ENCODE peak calls at places on chromosomes 4 and X, in six cellular contexts. O is IMR-90, N is trophoblast cell, M is H9, H is H1, W is mesenchymal stem cell. R is an unnamed sample.

GRCh38 chr4:155708782-155709181 is 42.1 kb downstream of the GUCY1A1 start:
- DNase-seq in M (no peak), H (no peak), O (no peak), W (no peak), N (no peak), R (no peak)

GRCh38 chr4:89586864-89587263 is 250.1 kb downstream of the SNCA start:
- DNase-seq in W (peak), M (no peak), O (peak), N (peak), H (no peak), R (no peak)

GRCh38 chrX:17968367-17968766 is 107.3 kb upstream of the RAI2 start:
- DNase-seq in N (no peak), M (no peak), O (no peak), H (no peak), W (no peak), R (no peak)

GRCh38 chrX:8849462-8849861 is 48.3 kb upstream of the FAM9A start:
- DNase-seq in N (no peak), O (peak), M (no peak), W (no peak), H (no peak), R (no peak)

GRCh38 chr4:93776386-93777080 is 52.0 kb upstream of the ATOH1 start:
- DNase-seq in N (no peak), M (no peak), O (peak), H (no peak), W (no peak), R (no peak)

GRCh38 chr4:164959896-164960295 is 17.6 kb downstream of the TRIM61 start:
- DNase-seq in W (no peak), M (no peak), N (peak), H (no peak), O (peak), R (no peak)

GRCh38 chr4:168409089-168409801 is 71.0 kb downstream of the DDX60L start:
- DNase-seq in N (no peak), W (peak), O (peak), M (no peak), H (no peak), R (no peak)

GRCh38 chr4:146643812-146644401 is 5.2 kb downstream of the POU4F2 start:
- DNase-seq in M (no peak), N (peak), O (peak), H (no peak), W (peak), R (peak)

GRCh38 chr4:31379364-31379763 is 659.2 kb downstream of the PCDH7 start:
- DNase-seq in W (no peak), H (no peak), O (no peak), N (no peak), M (no peak), R (no peak)

GRCh38 chr4:70240192-70240591 is 2.2 kb upstream of the CSN3 start:
- DNase-seq in H (no peak), N (peak), W (peak), O (peak), M (no peak), R (no peak)

GRCh38 chr4:185286571-185286970 is 77.2 kb downstream of the SNX25 start:
- DNase-seq in M (no peak), N (no peak), W (no peak), O (peak), H (no peak), R (no peak)

GRCh38 chrX:129833153-129834004 is 10.3 kb downstream of the ZDHHC9 start:
- DNase-seq in H (no peak), N (peak), M (no peak), W (peak), O (peak), R (no peak)

GRCh38 chr4:122469457-122469856 is 12.9 kb upstream of the IL2 start:
- DNase-seq in M (no peak), W (no peak), H (no peak), O (no peak), N (no peak), R (no peak)

GRCh38 chr4:183106839-183107238 is 7.8 kb downstream of the WWC2 start:
- DNase-seq in H (no peak), W (peak), M (no peak), N (no peak), O (peak), R (no peak)

GRCh38 chr4:156983366-156983765 is 11.8 kb upstream of the PDGFC start:
- DNase-seq in M (no peak), O (peak), W (no peak), H (no peak), N (peak), R (no peak)

GRCh38 chr4:148017801-148018200 is 285.9 kb downstream of the ARHGAP10 start:
- DNase-seq in N (peak), W (no peak), O (no peak), M (no peak), H (no peak), R (no peak)

GRCh38 chr4:161457906-161458305 is 705.9 kb downstream of the FSTL5 start:
- DNase-seq in M (no peak), W (no peak), N (no peak), O (no peak), H (no peak), R (no peak)

GRCh38 chr4:67201334-67201733 is 344.0 kb downstream of the CENPC start:
- DNase-seq in H (no peak), W (no peak), N (no peak), O (no peak), M (no peak), R (no peak)
- H3K14ac ChIP-seq in H (no peak), W (no peak), N (no peak), O (no peak), M (no peak), R (no peak)

GRCh38 chrX:136597356-136597755 is 50.6 kb upstream of the CD40LG start:
- DNase-seq in M (no peak), O (no peak), H (no peak), N (no peak), W (no peak), R (no peak)

GRCh38 chrX:136597954-136598353 is 50.0 kb upstream of the CD40LG start:
- DNase-seq in N (no peak), O (no peak), H (no peak), M (no peak), W (no peak), R (no peak)

GRCh38 chrX:136600059-136600458 is 47.9 kb upstream of the CD40LG start:
- DNase-seq in O (no peak), N (no peak), H (no peak), M (no peak), W (no peak), R (no peak)

GRCh38 chrX:136598631-136599030 is 49.3 kb upstream of the CD40LG start:
- DNase-seq in N (no peak), H (no peak), W (no peak), M (no peak), O (no peak), R (no peak)
- H3K4ac ChIP-seq in N (no peak), H (no peak), W (no peak), M (no peak), O (no peak), R (no peak)

GRCh38 chr4:103375278-103375677 is 177.1 kb upstream of the CENPE start:
- DNase-seq in W (no peak), O (peak), H (no peak), M (no peak), N (no peak), R (no peak)
- H3K14ac ChIP-seq in W (no peak), O (no peak), H (no peak), M (no peak), N (no peak), R (no peak)

DNA sequence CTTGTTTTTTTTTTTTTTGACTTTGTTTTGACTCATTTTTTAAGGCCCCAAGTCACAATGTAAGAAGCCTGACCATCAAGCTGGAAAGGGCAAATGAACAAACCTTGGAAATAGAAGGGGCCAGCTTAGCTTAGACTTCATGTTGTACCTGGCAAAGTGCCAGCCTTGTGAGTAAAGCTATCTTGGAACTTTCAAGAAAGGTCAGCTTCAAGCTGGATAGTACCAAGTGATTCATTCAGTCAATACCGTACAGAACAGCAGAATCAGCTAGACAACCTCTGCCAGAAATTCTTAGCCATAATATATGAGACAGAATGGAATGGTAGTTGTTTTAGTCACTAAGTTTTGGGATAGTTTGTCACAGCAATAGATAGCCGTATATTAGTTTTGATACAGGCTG is 1492.2 kb upstream of the TENM3 start:
- DNase-seq in M (no peak), N (no peak), W (peak), O (peak), H (no peak), R (no peak)
- H3K4ac ChIP-seq in M (no peak), N (no peak), W (no peak), O (no peak), H (no peak), R (no peak)

GRCh38 chrX:39773150-39773549 is 324.6 kb downstream of the BCOR start:
- DNase-seq in N (no peak), H (no peak), O (no peak), W (no peak), M (no peak), R (no peak)
- H3K14ac ChIP-seq in N (no peak), H (no peak), O (no peak), W (no peak), M (no peak), R (no peak)

GRCh38 chr4:41213563-41214157 is 682 bp downstream of the APBB2 start:
- DNase-seq in O (no peak), M (no peak), N (no peak), W (peak), H (no peak), R (no peak)
- H3K4ac ChIP-seq in O (peak), M (no peak), N (peak), W (peak), H (no peak), R (no peak)

GRCh38 chr4:3440011-3440410 is 1.8 kb upstream of the HGFAC start:
- DNase-seq in O (no peak), N (no peak), M (no peak), W (no peak), H (no peak), R (no peak)
- H3K14ac ChIP-seq in O (no peak), N (no peak), M (no peak), W (no peak), H (no peak), R (no peak)

GRCh38 chrX:154370300-154370881 is 4.0 kb downstream of the FLNA start:
- DNase-seq in N (no peak), M (no peak), O (no peak), W (no peak), H (no peak), R (no peak)
- H3K4ac ChIP-seq in N (peak), M (no peak), O (peak), W (peak), H (no peak), R (no peak)

R was measured in neuronal stem cell.